ENCODE peak calls at places on chromosomes 1 and 21, in four cellular contexts. H is H9, N is lower lobe of right lung, G is RWPE1. I is an unnamed sample.

GRCh38 chr1:202310071-202310725 is 31.5 kb downstream of the UBE2T start:
- DNase-seq in H (no peak), N (no peak), G (no peak), I (no peak)

GRCh38 chr1:24558902-24559791 is 3.3 kb downstream of the NCMAP start:
- DNase-seq in H (peak), N (peak), G (no peak), I (peak)

GRCh38 chr1:154819628-154820590 is 50.2 kb downstream of the KCNN3 start:
- DNase-seq in H (peak), N (no peak), G (peak), I (no peak)

GRCh38 chr1:168700565-168701331 is 28.3 kb downstream of the DPT start:
- DNase-seq in H (no peak), N (no peak), G (no peak), I (no peak)

GRCh38 chr1:28087614-28088167 is 719 bp downstream of the EYA3 start:
- DNase-seq in H (no peak), N (no peak), G (peak), I (no peak)

GRCh38 chr1:17826165-17826488 is 71.0 kb downstream of the ACTL8 start:
- DNase-seq in H (peak), N (peak), G (peak), I (no peak)

GRCh38 chr21:32570456-32570855 is 14.9 kb downstream of the TCP10L start:
- DNase-seq in H (no peak), N (no peak), G (no peak), I (no peak)

GRCh38 chr1:167412072-167412471 is 106.3 kb downstream of the CD247 start:
- DNase-seq in H (no peak), N (no peak), G (no peak), I (no peak)

GRCh38 chr21:16420086-16420724 is 690.4 kb downstream of the USP25 start:
- DNase-seq in H (no peak), N (no peak), G (peak), I (no peak)

GRCh38 chr1:214966366-214966765 is 116.2 kb upstream of the KCNK2 start:
- DNase-seq in H (no peak), N (no peak), G (no peak), I (no peak)

GRCh38 chr1:193539731-193540459 is 353.5 kb upstream of the B3GALT2 start:
- DNase-seq in H (no peak), N (no peak), G (no peak), I (no peak)

GRCh38 chr1:869499-870244 is 54.1 kb upstream of the SAMD11 start:
- DNase-seq in H (peak), N (peak), G (peak), I (no peak)

GRCh38 chr21:15667824-15668223 is 62.0 kb upstream of the USP25 start:
- DNase-seq in H (no peak), N (no peak), G (no peak), I (no peak)

GRCh38 chr1:150544204-150544603 is 5.0 kb upstream of the ADAMTSL4 start:
- DNase-seq in H (no peak), N (no peak), G (no peak), I (no peak)

GRCh38 chr1:33875857-33876256 is 12.0 kb downstream of the HMGB4 start:
- DNase-seq in H (no peak), N (no peak), G (no peak), I (no peak)

GRCh38 chr1:151416231-151416630 is 16.9 kb downstream of the PSMB4 start:
- DNase-seq in H (no peak), N (no peak), G (no peak), I (no peak)

GRCh38 chr1:93694833-93695232 is 13.2 kb upstream of the BCAR3 start:
- DNase-seq in H (peak), N (no peak), G (peak), I (no peak)

GRCh38 chr1:70324683-70325082 is 29.8 kb downstream of the ANKRD13C start:
- DNase-seq in H (no peak), N (no peak), G (no peak), I (no peak)

GRCh38 chr1:20472860-20473711 is 12.9 kb downstream of the CAMK2N1 start:
- DNase-seq in H (peak), N (no peak), G (no peak), I (no peak)

GRCh38 chr1:235906436-235906835 is 39.7 kb upstream of the LYST start:
- DNase-seq in H (no peak), N (no peak), G (no peak), I (no peak)

GRCh38 chr1:240029418-240029817 is 62.3 kb upstream of the FMN2 start:
- DNase-seq in H (no peak), N (no peak), G (no peak), I (peak)

GRCh38 chr1:37484325-37485051 is 10.1 kb downstream of the ZC3H12A start:
- DNase-seq in H (no peak), N (no peak), G (no peak), I (no peak)

GRCh38 chr1:109306832-109307362 is at the start of gene MYBPHL:
- DNase-seq in H (no peak), N (peak), G (no peak), I (no peak)

GRCh38 chr1:20279507-20279906 is 11.2 kb upstream of the VWA5B1 start:
- DNase-seq in H (no peak), N (no peak), G (peak), I (peak)

GRCh38 chr1:212288614-212289013 is 3.4 kb downstream of the PPP2R5A start:
- DNase-seq in H (no peak), N (no peak), G (no peak), I (no peak)

GRCh38 chr1:101741910-101742309 is 254.8 kb downstream of the OLFM3 start:
- DNase-seq in H (no peak), N (no peak), G (peak), I (no peak)

GRCh38 chr1:167763525-167764220 is 41.9 kb downstream of the MPZL1 start:
- DNase-seq in H (no peak), N (no peak), G (no peak), I (no peak)

GRCh38 chr1:38285807-38286530 is 239.4 kb upstream of the POU3F1 start:
- DNase-seq in H (no peak), N (no peak), G (no peak), I (no peak)

GRCh38 chr1:91718877-91719276 is 167.1 kb downstream of the TGFBR3 start:
- DNase-seq in H (no peak), N (no peak), G (no peak), I (no peak)

GRCh38 chr1:203569490-203570318 is 56.9 kb upstream of the ATP2B4 start:
- DNase-seq in H (no peak), N (no peak), G (no peak), I (no peak)

GRCh38 chr21:44010429-44010828 is 1.7 kb upstream of the TRAPPC10 start:
- DNase-seq in H (peak), N (no peak), G (no peak), I (no peak)

GRCh38 chr1:229893762-229894444 is 173.1 kb upstream of the GALNT2 start:
- DNase-seq in H (no peak), N (no peak), G (peak), I (no peak)